ENCODE peak calls at places on chromosomes 3 and 15, in nine cellular contexts. One of them, this sample, is unnamed.

GRCh38 chr3:123449092-123449985 is 449 bp upstream of the ADCY5 start:
- DNase-seq in T-helper 1 cell: peak; percentile 3
- DNase-seq in MCF 10A: no peak
- DNase-seq in B cell: peak; percentile 28
- DNase-seq in NCI-H187 treated with DMSO at 0.1 percent for 48 hours: no peak
- DNase-seq in COLO829: no peak
- DNase-seq in NCI-H460: no peak
- DNase-seq in occipital lobe: peak; percentile 63
- DNase-seq in AG09319: no peak
- DNase-seq in this sample: no peak

GRCh38 chr3:49805367-49805782 is 2.3 kb downstream of the INKA1 start:
- DNase-seq in NCI-H187 treated with DMSO at 0.1 percent for 48 hours: no peak
- DNase-seq in NCI-H460: no peak
- DNase-seq in MCF 10A: no peak
- DNase-seq in COLO829: no peak
- DNase-seq in B cell: peak; percentile 79
- DNase-seq in occipital lobe: no peak
- DNase-seq in AG09319: peak; percentile 89
- DNase-seq in T-helper 1 cell: no peak
- DNase-seq in this sample: no peak

GRCh38 chr3:184129012-184129411 is 6.1 kb upstream of the EIF2B5 start:
- DNase-seq in NCI-H460: no peak
- DNase-seq in occipital lobe: no peak
- DNase-seq in B cell: no peak
- DNase-seq in MCF 10A: peak; percentile 40
- DNase-seq in AG09319: no peak
- DNase-seq in T-helper 1 cell: no peak
- DNase-seq in COLO829: no peak
- DNase-seq in NCI-H187 treated with DMSO at 0.1 percent for 48 hours: no peak
- DNase-seq in this sample: no peak

GRCh38 chr3:52322466-52322865 is 6.3 kb downstream of the DNAH1 start:
- DNase-seq in AG09319: no peak
- DNase-seq in COLO829: no peak
- DNase-seq in T-helper 1 cell: no peak
- DNase-seq in occipital lobe: no peak
- DNase-seq in NCI-H187 treated with DMSO at 0.1 percent for 48 hours: no peak
- DNase-seq in NCI-H460: no peak
- DNase-seq in B cell: no peak
- DNase-seq in MCF 10A: no peak
- DNase-seq in this sample: no peak

GRCh38 chr3:128922804-128923459 is 43.5 kb downstream of the ACAD9 start:
- DNase-seq in AG09319: no peak
- DNase-seq in NCI-H460: no peak
- DNase-seq in MCF 10A: no peak
- DNase-seq in COLO829: no peak
- DNase-seq in T-helper 1 cell: no peak
- DNase-seq in B cell: no peak
- DNase-seq in NCI-H187 treated with DMSO at 0.1 percent for 48 hours: no peak
- DNase-seq in occipital lobe: no peak
- DNase-seq in this sample: peak; percentile 28

GRCh38 chr3:4889896-4890295 is 89.3 kb upstream of the BHLHE40 start:
- DNase-seq in T-helper 1 cell: no peak
- DNase-seq in COLO829: no peak
- DNase-seq in MCF 10A: no peak
- DNase-seq in NCI-H187 treated with DMSO at 0.1 percent for 48 hours: no peak
- DNase-seq in occipital lobe: no peak
- DNase-seq in AG09319: no peak
- DNase-seq in NCI-H460: no peak
- DNase-seq in B cell: no peak
- DNase-seq in this sample: no peak

GRCh38 chr3:120908803-120909601 is 997 bp downstream of the STXBP5L start:
- DNase-seq in MCF 10A: no peak
- DNase-seq in NCI-H460: no peak
- DNase-seq in T-helper 1 cell: no peak
- DNase-seq in COLO829: no peak
- DNase-seq in NCI-H187 treated with DMSO at 0.1 percent for 48 hours: no peak
- DNase-seq in AG09319: no peak
- DNase-seq in B cell: no peak
- DNase-seq in occipital lobe: no peak
- DNase-seq in this sample: no peak

GRCh38 chr3:183265157-183265642 is 12.1 kb downstream of the B3GNT5 start:
- DNase-seq in T-helper 1 cell: no peak
- DNase-seq in B cell: no peak
- DNase-seq in NCI-H187 treated with DMSO at 0.1 percent for 48 hours: no peak
- DNase-seq in NCI-H460: no peak
- DNase-seq in AG09319: no peak
- DNase-seq in occipital lobe: no peak
- DNase-seq in COLO829: no peak
- DNase-seq in MCF 10A: peak; percentile 52
- DNase-seq in this sample: no peak

GRCh38 chr15:91224750-91225380 is 124.8 kb downstream of the SV2B start:
- DNase-seq in AG09319: no peak
- DNase-seq in B cell: peak; percentile 15
- DNase-seq in MCF 10A: peak; percentile 68
- DNase-seq in NCI-H187 treated with DMSO at 0.1 percent for 48 hours: peak; percentile 55
- DNase-seq in occipital lobe: no peak
- DNase-seq in COLO829: peak; percentile 86
- DNase-seq in NCI-H460: peak; percentile 32
- DNase-seq in T-helper 1 cell: no peak
- DNase-seq in this sample: peak; percentile 24

GRCh38 chr3:83649692-83650091 is 1309.1 kb upstream of the CADM2 start:
- DNase-seq in MCF 10A: no peak
- DNase-seq in T-helper 1 cell: no peak
- DNase-seq in COLO829: no peak
- DNase-seq in B cell: no peak
- DNase-seq in AG09319: no peak
- DNase-seq in NCI-H187 treated with DMSO at 0.1 percent for 48 hours: no peak
- DNase-seq in occipital lobe: no peak
- DNase-seq in NCI-H460: no peak
- DNase-seq in this sample: no peak

GRCh38 chr15:41934843-41935242 is 37.5 kb downstream of the EHD4 start:
- DNase-seq in AG09319: no peak
- DNase-seq in B cell: peak; percentile 66
- DNase-seq in MCF 10A: peak; percentile 70
- DNase-seq in T-helper 1 cell: peak; percentile 74
- DNase-seq in NCI-H187 treated with DMSO at 0.1 percent for 48 hours: no peak
- DNase-seq in NCI-H460: no peak
- DNase-seq in occipital lobe: no peak
- DNase-seq in COLO829: no peak
- DNase-seq in this sample: no peak

GRCh38 chr15:48861813-48862431 is 16.0 kb upstream of the EID1 start:
- DNase-seq in B cell: peak; percentile 71
- DNase-seq in NCI-H460: no peak
- DNase-seq in COLO829: peak; percentile 31
- DNase-seq in AG09319: peak; percentile 60
- DNase-seq in occipital lobe: peak; percentile 8
- DNase-seq in MCF 10A: peak; percentile 72
- DNase-seq in T-helper 1 cell: peak; percentile 21
- DNase-seq in NCI-H187 treated with DMSO at 0.1 percent for 48 hours: no peak
- DNase-seq in this sample: peak; percentile 58

GRCh38 chr3:62101488-62101887 is 271.9 kb downstream of the FEZF2 start:
- DNase-seq in AG09319: peak; percentile 32
- DNase-seq in T-helper 1 cell: no peak
- DNase-seq in occipital lobe: no peak
- DNase-seq in MCF 10A: no peak
- DNase-seq in NCI-H460: no peak
- DNase-seq in B cell: no peak
- DNase-seq in NCI-H187 treated with DMSO at 0.1 percent for 48 hours: no peak
- DNase-seq in COLO829: no peak
- DNase-seq in this sample: no peak

GRCh38 chr3:133992951-133993595 is 36.7 kb downstream of the SLCO2A1 start:
- DNase-seq in B cell: no peak
- DNase-seq in MCF 10A: no peak
- DNase-seq in NCI-H460: no peak
- DNase-seq in AG09319: no peak
- DNase-seq in COLO829: no peak
- DNase-seq in NCI-H187 treated with DMSO at 0.1 percent for 48 hours: no peak
- DNase-seq in T-helper 1 cell: no peak
- DNase-seq in occipital lobe: no peak
- DNase-seq in this sample: no peak

GRCh38 chr3:119240101-119240581 is 537 bp downstream of the B4GALT4 start:
- DNase-seq in B cell: no peak
- DNase-seq in NCI-H460: no peak
- DNase-seq in occipital lobe: peak; percentile 51
- DNase-seq in AG09319: no peak
- DNase-seq in COLO829: no peak
- DNase-seq in MCF 10A: peak; percentile 28
- DNase-seq in T-helper 1 cell: no peak
- DNase-seq in NCI-H187 treated with DMSO at 0.1 percent for 48 hours: no peak
- DNase-seq in this sample: no peak

GRCh38 chr3:11088066-11088465 is 66.2 kb upstream of the HRH1 start:
- DNase-seq in NCI-H460: no peak
- DNase-seq in MCF 10A: no peak
- DNase-seq in B cell: no peak
- DNase-seq in AG09319: no peak
- DNase-seq in occipital lobe: no peak
- DNase-seq in T-helper 1 cell: no peak
- DNase-seq in COLO829: no peak
- DNase-seq in NCI-H187 treated with DMSO at 0.1 percent for 48 hours: no peak
- DNase-seq in this sample: no peak

GRCh38 chr15:75739791-75740190 is 27.1 kb upstream of the CSPG4 start:
- DNase-seq in COLO829: no peak
- DNase-seq in NCI-H460: no peak
- DNase-seq in MCF 10A: no peak
- DNase-seq in T-helper 1 cell: no peak
- DNase-seq in occipital lobe: no peak
- DNase-seq in NCI-H187 treated with DMSO at 0.1 percent for 48 hours: no peak
- DNase-seq in AG09319: no peak
- DNase-seq in B cell: no peak
- DNase-seq in this sample: no peak

GRCh38 chr3:10142707-10143560 is 1.4 kb downstream of the VHL start:
- DNase-seq in T-helper 1 cell: peak; percentile 14
- DNase-seq in NCI-H187 treated with DMSO at 0.1 percent for 48 hours: no peak
- DNase-seq in AG09319: no peak
- DNase-seq in COLO829: no peak
- DNase-seq in NCI-H460: no peak
- DNase-seq in occipital lobe: no peak
- DNase-seq in B cell: peak; percentile 22
- DNase-seq in MCF 10A: peak; percentile 38
- DNase-seq in this sample: no peak

GRCh38 chr15:48336940-48337339 is 5.7 kb downstream of the DUT start:
- DNase-seq in AG09319: no peak
- DNase-seq in occipital lobe: no peak
- DNase-seq in B cell: peak; percentile 17
- DNase-seq in NCI-H460: no peak
- DNase-seq in T-helper 1 cell: no peak
- DNase-seq in COLO829: no peak
- DNase-seq in MCF 10A: peak; percentile 21
- DNase-seq in NCI-H187 treated with DMSO at 0.1 percent for 48 hours: no peak
- DNase-seq in this sample: no peak

GRCh38 chr3:159852256-159852655 is 136.4 kb upstream of the IL12A start:
- DNase-seq in MCF 10A: no peak
- DNase-seq in occipital lobe: no peak
- DNase-seq in B cell: no peak
- DNase-seq in AG09319: no peak
- DNase-seq in NCI-H460: no peak
- DNase-seq in COLO829: no peak
- DNase-seq in NCI-H187 treated with DMSO at 0.1 percent for 48 hours: no peak
- DNase-seq in T-helper 1 cell: no peak
- DNase-seq in this sample: no peak

GRCh38 chr3:178719036-178719635 is 182.9 kb downstream of the KCNMB2 start:
- DNase-seq in B cell: no peak
- DNase-seq in AG09319: no peak
- DNase-seq in NCI-H460: no peak
- DNase-seq in T-helper 1 cell: no peak
- DNase-seq in NCI-H187 treated with DMSO at 0.1 percent for 48 hours: no peak
- DNase-seq in COLO829: no peak
- DNase-seq in occipital lobe: no peak
- DNase-seq in MCF 10A: peak; percentile 34
- DNase-seq in this sample: no peak

GRCh38 chr3:184236033-184236410 is 6.6 kb downstream of the VWA5B2 start:
- DNase-seq in NCI-H187 treated with DMSO at 0.1 percent for 48 hours: no peak
- DNase-seq in COLO829: no peak
- DNase-seq in MCF 10A: no peak
- DNase-seq in NCI-H460: no peak
- DNase-seq in B cell: no peak
- DNase-seq in occipital lobe: no peak
- DNase-seq in T-helper 1 cell: no peak
- DNase-seq in AG09319: no peak
- DNase-seq in this sample: no peak

GRCh38 chr15:64622410-64623260 is 152.8 kb downstream of the RBPMS2 start:
- DNase-seq in NCI-H187 treated with DMSO at 0.1 percent for 48 hours: no peak
- DNase-seq in AG09319: no peak
- DNase-seq in COLO829: no peak
- DNase-seq in NCI-H460: no peak
- DNase-seq in occipital lobe: no peak
- DNase-seq in B cell: peak; percentile 48
- DNase-seq in T-helper 1 cell: peak; percentile 23
- DNase-seq in MCF 10A: no peak
- DNase-seq in this sample: no peak

GRCh38 chr15:94395626-94396025 is 164.3 kb downstream of the MCTP2 start:
- DNase-seq in MCF 10A: peak; percentile 9
- DNase-seq in NCI-H460: no peak
- DNase-seq in NCI-H187 treated with DMSO at 0.1 percent for 48 hours: no peak
- DNase-seq in occipital lobe: no peak
- DNase-seq in T-helper 1 cell: no peak
- DNase-seq in AG09319: no peak
- DNase-seq in COLO829: no peak
- DNase-seq in B cell: no peak
- DNase-seq in this sample: no peak

GRCh38 chr15:93929375-93930094 is 301.8 kb upstream of the MCTP2 start:
- DNase-seq in COLO829: peak; percentile 75
- DNase-seq in T-helper 1 cell: no peak
- DNase-seq in AG09319: peak; percentile 19
- DNase-seq in MCF 10A: peak; percentile 91
- DNase-seq in NCI-H187 treated with DMSO at 0.1 percent for 48 hours: no peak
- DNase-seq in occipital lobe: peak; percentile 34
- DNase-seq in NCI-H460: no peak
- DNase-seq in B cell: no peak
- DNase-seq in this sample: no peak

GRCh38 chr15:73370151-73370550 is 1.4 kb upstream of the HCN4 start:
- DNase-seq in T-helper 1 cell: no peak
- DNase-seq in B cell: no peak
- DNase-seq in AG09319: no peak
- DNase-seq in occipital lobe: no peak
- DNase-seq in NCI-H460: no peak
- DNase-seq in COLO829: no peak
- DNase-seq in MCF 10A: no peak
- DNase-seq in NCI-H187 treated with DMSO at 0.1 percent for 48 hours: no peak
- DNase-seq in this sample: no peak

GRCh38 chr3:6367171-6367570 is 493.7 kb upstream of the GRM7 start:
- DNase-seq in B cell: no peak
- DNase-seq in COLO829: no peak
- DNase-seq in NCI-H187 treated with DMSO at 0.1 percent for 48 hours: no peak
- DNase-seq in MCF 10A: no peak
- DNase-seq in AG09319: no peak
- DNase-seq in occipital lobe: no peak
- DNase-seq in NCI-H460: no peak
- DNase-seq in T-helper 1 cell: no peak
- DNase-seq in this sample: no peak

GRCh38 chr15:25323420-25323819 is 115.4 kb downstream of the UBE3A start:
- DNase-seq in MCF 10A: no peak
- DNase-seq in T-helper 1 cell: no peak
- DNase-seq in AG09319: no peak
- DNase-seq in NCI-H187 treated with DMSO at 0.1 percent for 48 hours: no peak
- DNase-seq in occipital lobe: no peak
- DNase-seq in NCI-H460: no peak
- DNase-seq in COLO829: no peak
- DNase-seq in B cell: no peak
- DNase-seq in this sample: no peak

GRCh38 chr3:3177861-3178497 is 1.5 kb downstream of the CRBN start:
- DNase-seq in MCF 10A: peak; percentile 25
- DNase-seq in B cell: no peak
- DNase-seq in T-helper 1 cell: no peak
- DNase-seq in occipital lobe: no peak
- DNase-seq in NCI-H460: no peak
- DNase-seq in NCI-H187 treated with DMSO at 0.1 percent for 48 hours: no peak
- DNase-seq in COLO829: peak; percentile 49
- DNase-seq in AG09319: no peak
- DNase-seq in this sample: no peak

GRCh38 chr3:42036483-42036823 is 54.7 kb upstream of the TRAK1 start:
- DNase-seq in B cell: no peak
- DNase-seq in T-helper 1 cell: no peak
- DNase-seq in COLO829: peak; percentile 79
- DNase-seq in NCI-H187 treated with DMSO at 0.1 percent for 48 hours: no peak
- DNase-seq in occipital lobe: no peak
- DNase-seq in AG09319: peak; percentile 80
- DNase-seq in MCF 10A: peak; percentile 70
- DNase-seq in NCI-H460: peak; percentile 59
- DNase-seq in this sample: no peak

GRCh38 chr15:68701886-68702285 is 118.8 kb downstream of the ANP32A start:
- DNase-seq in NCI-H460: no peak
- DNase-seq in MCF 10A: no peak
- DNase-seq in occipital lobe: no peak
- DNase-seq in T-helper 1 cell: no peak
- DNase-seq in AG09319: no peak
- DNase-seq in COLO829: no peak
- DNase-seq in NCI-H187 treated with DMSO at 0.1 percent for 48 hours: no peak
- DNase-seq in B cell: no peak
- DNase-seq in this sample: no peak

This sample was measured in stimulated activated CD4-positive, alpha-beta T cell treated with anti-CD3 and anti-CD28 coated beads, Interleukin-12 subunit alpha, Interleukin-12 subunit beta, amount 100 ng/mL, for 48 hours.